ENCODE peak calls at places on chromosomes 5 and 9, in six cellular contexts. S is astrocyte of the spinal cord, C is fibroblast of mammary gland, R is stomach, D is prostate gland, P is pancreas. B is an unnamed sample.

GRCh38 chr5:16457853-16458252 is 7.7 kb downstream of the ZNF622 start:
- DNase-seq in C (peak), P (no peak), D (no peak), S (peak), R (no peak), B (no peak)

GRCh38 chr9:25964239-25964638 is 286.0 kb upstream of the TUSC1 start:
- DNase-seq in S (peak), R (no peak), C (peak), P (peak), D (peak), B (peak)

GRCh38 chr5:116510525-116510924 is 64.1 kb downstream of the SEMA6A start:
- DNase-seq in R (no peak), D (no peak), P (no peak), C (no peak), S (peak), B (no peak)

GRCh38 chr9:134208310-134208841 is 44.0 kb upstream of the RNU6ATAC start:
- DNase-seq in C (peak), D (no peak), R (no peak), S (no peak), P (no peak), B (no peak)

GRCh38 chr5:151141535-151141934 is 16.0 kb downstream of the ANXA6 start:
- DNase-seq in P (no peak), C (no peak), S (peak), D (no peak), R (no peak), B (no peak)

GRCh38 chr5:15734058-15734457 is 234.1 kb downstream of the FBXL7 start:
- DNase-seq in C (no peak), D (no peak), S (no peak), R (no peak), P (no peak), B (no peak)

GRCh38 chr5:50666261-50667078 is at the start of gene PARP8:
- DNase-seq in S (peak), P (peak), D (peak), R (peak), C (peak), B (no peak)

GRCh38 chr5:132414634-132415377 is 45.3 kb downstream of the SLC22A5 start:
- DNase-seq in D (peak), R (no peak), C (peak), S (peak), P (no peak), B (no peak)

GRCh38 chr9:112784020-112784788 is 33.6 kb downstream of the SNX30 start:
- DNase-seq in R (no peak), P (no peak), D (no peak), S (peak), C (peak), B (no peak)

GRCh38 chr9:136618578-136619547 is 43.9 kb upstream of the EGFL7 start:
- DNase-seq in P (no peak), R (no peak), C (no peak), D (no peak), S (no peak), B (no peak)

GRCh38 chr9:82140471-82140870 is 151.9 kb downstream of the SPATA31D1 start:
- DNase-seq in P (no peak), R (no peak), D (no peak), C (no peak), S (no peak), B (no peak)

GRCh38 chr5:55625603-55625875 is 86.6 kb downstream of the SLC38A9 start:
- DNase-seq in C (no peak), R (no peak), D (no peak), P (no peak), S (no peak), B (no peak)

DNA sequence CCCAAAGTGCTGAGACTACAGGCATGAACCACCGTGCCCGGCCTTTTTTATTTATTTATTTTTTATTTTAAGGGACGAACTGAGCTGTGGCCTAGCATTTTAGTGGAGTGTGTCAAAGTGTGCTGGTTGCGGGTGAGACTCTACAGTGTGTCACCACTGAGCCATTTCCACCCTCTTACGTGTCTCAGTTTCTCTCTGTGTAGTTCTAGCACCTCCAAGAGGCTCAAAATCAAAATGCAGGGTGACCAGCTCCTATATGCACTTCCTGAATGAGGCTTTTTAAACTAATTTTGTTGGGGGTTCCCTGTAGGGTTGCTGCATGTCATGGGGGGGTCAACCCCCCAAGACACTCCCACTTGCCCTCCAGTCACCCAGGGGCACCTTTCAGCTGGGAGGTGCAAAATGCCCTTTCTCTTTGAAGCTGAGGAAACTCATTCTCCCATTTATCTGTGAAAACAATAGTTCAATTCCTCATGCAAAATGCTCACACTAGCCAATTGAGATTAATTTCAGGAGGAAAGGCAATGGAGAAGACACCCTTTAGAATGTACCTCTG is 69.3 kb downstream of the COL15A1 start:
- DNase-seq in C (peak), D (no peak), R (no peak), P (no peak), S (no peak), B (no peak)
- TF ChIP-seq CTCF in C (peak), D (no peak), R (no peak), P (no peak), S (no peak), B (no peak)

GRCh38 chr9:105198763-105199339 is 45.6 kb upstream of the SLC44A1 start:
- DNase-seq in R (no peak), S (no peak), P (no peak), C (no peak), D (no peak), B (no peak)

GRCh38 chr9:105193560-105193959 is 50.9 kb upstream of the SLC44A1 start:
- DNase-seq in S (no peak), D (no peak), P (no peak), R (no peak), C (no peak), B (no peak)

GRCh38 chr9:105194234-105194633 is 50.2 kb upstream of the SLC44A1 start:
- DNase-seq in S (no peak), R (no peak), D (no peak), C (no peak), P (no peak), B (no peak)

GRCh38 chr9:105198023-105198422 is 46.4 kb upstream of the SLC44A1 start:
- DNase-seq in S (no peak), R (no peak), D (no peak), C (no peak), P (no peak), B (no peak)

GRCh38 chr9:105195259-105195658 is 49.2 kb upstream of the SLC44A1 start:
- DNase-seq in R (no peak), P (no peak), C (no peak), D (no peak), S (no peak), B (no peak)
- H3K4me3 ChIP-seq in R (no peak), P (no peak), C (no peak), D (no peak), S (no peak), B (no peak)

GRCh38 chr5:66793049-66793448 is 196.9 kb downstream of the MAST4 start:
- DNase-seq in R (no peak), P (no peak), S (no peak), C (no peak), D (no peak), B (no peak)

DNA sequence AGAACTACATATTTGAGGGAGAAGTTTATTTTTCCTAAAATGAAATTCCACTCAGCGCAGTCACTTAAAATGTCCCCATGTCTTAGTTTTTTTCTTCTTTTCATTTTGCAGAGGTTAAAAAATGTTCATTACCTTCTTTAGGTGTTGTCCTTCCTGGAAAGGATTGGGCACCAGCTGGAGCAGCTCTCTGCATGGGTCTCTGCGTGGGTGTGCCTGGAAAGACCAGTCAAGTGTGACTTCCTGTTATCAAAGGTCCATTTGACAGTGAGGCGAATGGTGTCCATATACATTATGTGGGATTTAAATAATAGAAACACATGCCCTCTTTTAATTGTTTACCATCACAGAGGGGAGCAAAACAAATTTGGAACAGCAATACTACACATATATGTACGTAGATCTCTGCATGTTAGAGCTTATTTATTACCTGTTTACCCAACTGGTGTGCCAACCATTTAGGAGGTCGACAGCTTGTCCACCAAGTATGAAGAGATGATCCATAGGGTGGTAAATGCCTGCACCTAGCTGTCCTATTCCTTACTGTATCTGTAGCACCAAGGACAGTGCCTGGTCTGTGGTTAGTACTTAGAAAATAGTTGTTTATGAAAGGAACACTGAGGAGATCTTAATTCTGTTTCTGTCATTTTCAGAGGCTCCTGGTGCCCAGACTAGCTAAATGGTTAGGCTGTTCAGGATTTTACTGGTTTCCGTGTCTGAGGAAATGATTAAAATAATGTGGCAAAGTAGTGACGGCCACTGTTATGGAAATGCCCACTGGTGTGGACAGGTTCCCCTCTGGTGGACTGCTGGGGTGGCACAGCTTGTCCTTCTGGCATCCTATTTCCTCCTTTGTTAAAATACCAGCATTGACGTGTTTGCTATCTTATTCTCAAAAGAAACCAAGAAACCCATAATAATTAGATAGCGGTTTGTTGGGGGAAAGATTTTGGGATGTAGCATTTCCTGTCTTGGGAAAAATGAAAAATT is 200.4 kb downstream of the MAST4 start:
- DNase-seq in C (peak), P (no peak), S (peak), R (no peak), D (no peak), B (no peak)
- TF ChIP-seq CTCF in C (peak), P (no peak), S (peak), R (no peak), D (no peak), B (peak)

GRCh38 chr5:120464627-120465280 is 654 bp downstream of the PRR16 start:
- DNase-seq in P (no peak), S (peak), R (peak), D (peak), C (peak), B (no peak)
- H3K4me3 ChIP-seq in P (peak), S (peak), R (peak), D (peak), C (peak), B (peak)

GRCh38 chr5:140870221-140871201 is 1.8 kb downstream of the PCDHA11 start:
- DNase-seq in R (no peak), C (no peak), S (no peak), D (no peak), P (no peak), B (no peak)

GRCh38 chr5:140869555-140869886 is 764 bp downstream of the PCDHA11 start:
- DNase-seq in C (peak), D (no peak), P (no peak), R (no peak), S (no peak), B (no peak)

GRCh38 chr5:140868721-140869554 is at the start of gene PCDHA11:
- DNase-seq in D (no peak), P (no peak), R (no peak), S (no peak), C (peak), B (no peak)
- TF ChIP-seq CTCF in D (no peak), P (no peak), R (no peak), S (no peak), C (peak), B (peak)

DNA sequence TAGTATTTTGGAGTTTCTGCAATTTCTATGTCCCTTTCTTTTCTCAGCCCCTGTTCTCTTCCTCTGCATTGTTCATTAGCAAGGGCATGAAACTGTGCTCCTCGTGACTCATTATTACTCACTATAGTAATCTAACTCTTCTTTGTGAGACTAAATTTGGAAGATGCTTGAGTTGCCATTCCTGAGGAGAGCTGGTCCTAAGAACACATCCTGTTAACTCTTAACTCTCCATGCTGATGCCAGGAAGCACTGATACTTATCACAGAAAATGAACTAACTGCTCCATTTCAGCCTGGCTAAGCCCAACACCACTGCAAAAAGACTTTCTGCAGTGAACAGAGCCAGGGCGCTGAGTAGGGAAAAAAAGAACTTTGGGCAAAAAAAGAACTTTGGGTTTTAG is 10.6 kb upstream of the CSNK1A1 start:
- DNase-seq in D (no peak), C (peak), P (no peak), S (peak), R (no peak), B (no peak)
- H3K4me3 ChIP-seq in D (no peak), C (peak), P (no peak), S (no peak), R (no peak), B (no peak)

DNA sequence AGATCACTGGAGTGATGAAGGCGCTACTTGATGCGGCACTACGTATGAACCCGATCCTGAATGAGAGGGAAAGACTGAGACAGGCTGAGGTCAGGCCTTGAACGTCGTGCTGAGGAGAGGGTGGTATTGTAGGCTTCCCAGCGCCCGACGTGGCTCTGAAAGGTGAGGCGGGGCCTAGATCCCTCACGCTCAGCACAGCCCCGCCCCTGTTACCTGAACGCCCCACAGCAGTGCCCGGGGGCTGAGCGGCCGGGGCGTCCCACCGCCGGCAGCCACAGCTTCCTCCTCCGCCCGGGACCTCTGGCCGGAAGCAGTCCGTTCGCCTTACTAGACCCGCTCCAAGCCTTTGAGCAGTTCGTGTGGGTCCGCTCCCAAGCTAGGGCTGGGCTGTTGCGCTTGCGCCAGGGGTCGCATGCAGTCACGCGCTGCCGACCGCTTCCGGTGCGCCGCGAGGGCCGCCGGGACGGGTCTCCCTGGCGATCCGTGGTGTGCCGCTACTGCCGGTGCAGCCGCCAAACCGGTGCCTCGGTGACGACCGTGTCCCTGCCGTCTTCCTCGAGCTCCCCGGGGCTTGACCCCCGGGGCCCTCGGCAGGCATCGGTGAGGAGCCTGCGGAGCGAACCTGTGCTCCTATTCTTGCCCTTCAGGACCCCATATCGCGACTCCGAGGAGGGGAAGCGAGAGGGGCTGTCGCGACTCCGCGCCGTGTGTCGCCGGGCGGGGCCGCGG is at the start of the genes HMGXB3 and TIGD6:
- DNase-seq in C (peak), D (peak), R (peak), P (peak), S (peak), B (peak)
- TF ChIP-seq CTCF in C (no peak), D (peak), R (no peak), P (no peak), S (no peak), B (no peak)

GRCh38 chr5:120471971-120472370 is 7.9 kb downstream of the PRR16 start:
- DNase-seq in C (no peak), S (no peak), R (no peak), P (no peak), D (no peak), B (no peak)

GRCh38 chr5:120463991-120464626 is at the start of gene PRR16:
- DNase-seq in D (peak), S (peak), P (no peak), R (peak), C (peak), B (no peak)

GRCh38 chr5:120465281-120465961 is 1.3 kb downstream of the PRR16 start:
- DNase-seq in D (peak), R (no peak), C (peak), S (peak), P (no peak), B (no peak)

GRCh38 chr5:120463026-120463770 is 902 bp upstream of the PRR16 start:
- DNase-seq in C (no peak), R (no peak), D (no peak), P (no peak), S (no peak), B (no peak)

GRCh38 chr5:120466337-120467006 is 2.4 kb downstream of the PRR16 start:
- DNase-seq in P (no peak), R (no peak), S (no peak), D (no peak), C (no peak), B (no peak)
- H3K4me3 ChIP-seq in P (no peak), R (peak), S (peak), D (no peak), C (peak), B (no peak)